ENCODE peak calls at places on chromosomes 3 and 15, in four cellular contexts. One of them, this sample, is unnamed.
A peak's percentile ranks its signal among the peaks of the same experiment; 100 is the strongest.

GRCh38 chr15:50828610-50829206 is 63.2 kb upstream of the SPPL2A start:
- DNase-seq in GM23338: peak; percentile 3
- DNase-seq in transverse colon: peak; percentile 18
- DNase-seq in K562: no peak
- DNase-seq in this sample: no peak

GRCh38 chr3:37181766-37182165 is 7.4 kb upstream of the LRRFIP2 start:
- DNase-seq in GM23338: no peak
- DNase-seq in transverse colon: no peak
- DNase-seq in K562: no peak
- DNase-seq in this sample: no peak

GRCh38 chr15:70523192-70523591 is 240.2 kb downstream of the UACA start:
- DNase-seq in GM23338: no peak
- DNase-seq in transverse colon: no peak
- DNase-seq in K562: no peak
- DNase-seq in this sample: no peak

GRCh38 chr3:69746119-69746518 is 6.9 kb downstream of the MITF start:
- DNase-seq in GM23338: no peak
- DNase-seq in transverse colon: no peak
- DNase-seq in K562: no peak
- DNase-seq in this sample: no peak

GRCh38 chr3:182618981-182619591 is 174.2 kb upstream of the ATP11B start:
- DNase-seq in GM23338: no peak
- DNase-seq in transverse colon: no peak
- DNase-seq in K562: no peak
- DNase-seq in this sample: no peak

GRCh38 chr3:57951106-57951882 is 56.9 kb upstream of the FLNB start:
- DNase-seq in GM23338: no peak
- DNase-seq in transverse colon: peak; percentile 60
- DNase-seq in K562: peak; percentile 32
- DNase-seq in this sample: no peak

GRCh38 chr3:25107918-25108617 is 320.0 kb upstream of the RARB start:
- DNase-seq in GM23338: no peak
- DNase-seq in transverse colon: no peak
- DNase-seq in K562: no peak
- DNase-seq in this sample: no peak

GRCh38 chr3:44870375-44871061 is 3.9 kb upstream of the TGM4 start:
- DNase-seq in GM23338: no peak
- DNase-seq in transverse colon: peak; percentile 60
- DNase-seq in K562: no peak
- DNase-seq in this sample: no peak

GRCh38 chr3:117557469-117557868 is 847.9 kb downstream of the TUSC7 start:
- DNase-seq in GM23338: no peak
- DNase-seq in transverse colon: no peak
- DNase-seq in K562: no peak
- DNase-seq in this sample: no peak

GRCh38 chr3:101567528-101568317 is 6.1 kb downstream of the TRMT10C start:
- DNase-seq in GM23338: no peak
- DNase-seq in transverse colon: no peak
- DNase-seq in K562: peak; percentile 23
- DNase-seq in this sample: no peak

GRCh38 chr15:49831206-49831965 is 210.5 kb downstream of the DTWD1 start:
- DNase-seq in GM23338: no peak
- DNase-seq in transverse colon: no peak
- DNase-seq in K562: no peak
- DNase-seq in this sample: no peak

GRCh38 chr3:114709102-114709501 is 415.3 kb downstream of the TIGIT start:
- DNase-seq in GM23338: no peak
- DNase-seq in transverse colon: no peak
- DNase-seq in K562: no peak
- DNase-seq in this sample: no peak

GRCh38 chr3:57952208-57952631 is 56.0 kb upstream of the FLNB start:
- DNase-seq in GM23338: peak; percentile 81
- DNase-seq in transverse colon: no peak
- DNase-seq in K562: peak; percentile 13
- DNase-seq in this sample: peak; percentile 63

GRCh38 chr3:159829056-159829995 is 159.3 kb upstream of the IL12A start:
- DNase-seq in GM23338: no peak
- DNase-seq in transverse colon: peak; percentile 86
- DNase-seq in K562: no peak
- DNase-seq in this sample: no peak

GRCh38 chr3:130935761-130936160 is 41.9 kb downstream of the ATP2C1 start:
- DNase-seq in GM23338: no peak
- DNase-seq in transverse colon: no peak
- DNase-seq in K562: no peak
- DNase-seq in this sample: no peak

DNA sequence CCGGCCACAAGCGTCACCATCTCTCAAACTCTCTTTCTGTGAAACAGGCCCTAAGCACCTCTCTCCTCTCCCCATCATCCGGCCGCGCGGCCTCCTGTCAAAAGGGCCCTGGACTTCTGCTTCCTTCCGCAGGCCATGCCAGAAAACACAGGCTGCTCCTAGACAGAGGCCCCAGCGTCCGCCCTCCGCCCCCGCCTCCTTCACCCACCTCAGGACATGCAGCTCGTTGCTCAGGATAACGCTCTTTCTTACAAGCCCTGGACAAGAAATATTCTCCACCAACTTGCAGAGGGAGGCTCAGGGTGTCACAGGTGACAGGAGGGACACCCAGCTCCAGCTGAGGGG is 212.0 kb downstream of the XXYLT1 start:
- DNase-seq in GM23338: no peak
- DNase-seq in transverse colon: no peak
- DNase-seq in K562: no peak
- DNase-seq in this sample: no peak
- TF ChIP-seq POLR2AphosphoS5 in GM23338: no peak
- TF ChIP-seq POLR2AphosphoS5 in transverse colon: no peak
- TF ChIP-seq POLR2AphosphoS5 in K562: no peak
- TF ChIP-seq POLR2AphosphoS5 in this sample: no peak

GRCh38 chr3:139537325-139537724 is 2.2 kb downstream of the RBP1 start:
- DNase-seq in GM23338: no peak
- DNase-seq in transverse colon: no peak
- DNase-seq in K562: no peak
- DNase-seq in this sample: no peak
- TF ChIP-seq POLR2AphosphoS5 in GM23338: no peak
- TF ChIP-seq POLR2AphosphoS5 in transverse colon: no peak
- TF ChIP-seq POLR2AphosphoS5 in K562: no peak
- TF ChIP-seq POLR2AphosphoS5 in this sample: no peak

DNA sequence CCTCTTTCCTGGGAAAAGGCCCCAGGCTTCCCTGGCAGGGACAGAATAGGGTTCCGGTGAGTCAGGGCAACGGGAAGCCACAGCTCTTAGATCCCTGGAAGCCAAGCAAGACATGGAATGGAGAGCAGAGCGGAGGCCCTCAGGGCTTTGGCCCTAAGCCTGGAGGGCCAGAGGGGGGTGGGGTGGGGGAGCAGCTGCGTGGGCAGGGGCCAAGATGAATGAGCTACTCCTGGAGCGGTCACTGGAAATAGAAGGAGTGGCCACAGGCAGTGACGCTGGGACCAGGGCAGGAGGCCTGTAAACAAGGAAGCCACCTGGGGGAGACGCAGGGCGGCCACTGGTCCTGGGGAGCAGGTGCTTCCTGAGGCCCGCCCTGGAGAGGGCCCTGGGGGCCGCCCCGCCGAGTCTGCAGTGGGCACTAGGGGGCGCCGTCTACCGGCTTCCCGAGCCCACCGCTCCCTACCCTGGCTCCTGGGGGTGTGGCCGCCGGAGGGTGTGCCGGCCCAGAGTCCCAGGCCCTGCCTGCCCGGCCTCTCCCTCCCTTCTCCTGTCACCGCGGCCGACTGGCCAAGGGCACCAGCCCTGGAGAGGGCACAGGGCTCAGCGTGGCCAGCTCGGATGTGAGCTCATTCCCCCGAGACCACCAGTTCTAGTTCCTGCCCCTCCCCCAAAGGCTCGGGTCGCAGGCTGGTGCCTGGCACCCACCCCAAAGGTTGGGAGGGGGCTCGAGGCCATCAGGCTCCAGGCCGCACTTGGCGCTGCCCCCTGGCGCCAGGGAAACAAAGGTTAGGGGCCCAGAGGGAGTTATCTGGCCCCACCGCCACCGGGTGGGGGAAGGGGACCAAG is 12.1 kb downstream of the VPS18 start:
- DNase-seq in GM23338: peak; percentile 91
- DNase-seq in transverse colon: peak; percentile 96
- DNase-seq in K562: peak; percentile 95
- DNase-seq in this sample: peak; percentile 65
- TF ChIP-seq POLR2AphosphoS5 in GM23338: peak; percentile 52
- TF ChIP-seq POLR2AphosphoS5 in transverse colon: peak; percentile 65
- TF ChIP-seq POLR2AphosphoS5 in K562: no peak
- TF ChIP-seq POLR2AphosphoS5 in this sample: peak; percentile 46

GRCh38 chr15:63057454-63058335 is 15.1 kb downstream of the TPM1 start:
- DNase-seq in GM23338: no peak
- DNase-seq in transverse colon: no peak
- DNase-seq in K562: no peak
- DNase-seq in this sample: no peak

GRCh38 chr15:63059075-63059474 is 16.5 kb downstream of the TPM1 start:
- DNase-seq in GM23338: no peak
- DNase-seq in transverse colon: no peak
- DNase-seq in K562: no peak
- DNase-seq in this sample: no peak

GRCh38 chr15:63060699-63061098 is 18.2 kb downstream of the TPM1 start:
- DNase-seq in GM23338: no peak
- DNase-seq in transverse colon: no peak
- DNase-seq in K562: no peak
- DNase-seq in this sample: no peak

GRCh38 chr15:63061971-63062370 is 19.4 kb downstream of the TPM1 start:
- DNase-seq in GM23338: no peak
- DNase-seq in transverse colon: no peak
- DNase-seq in K562: no peak
- DNase-seq in this sample: no peak

DNA sequence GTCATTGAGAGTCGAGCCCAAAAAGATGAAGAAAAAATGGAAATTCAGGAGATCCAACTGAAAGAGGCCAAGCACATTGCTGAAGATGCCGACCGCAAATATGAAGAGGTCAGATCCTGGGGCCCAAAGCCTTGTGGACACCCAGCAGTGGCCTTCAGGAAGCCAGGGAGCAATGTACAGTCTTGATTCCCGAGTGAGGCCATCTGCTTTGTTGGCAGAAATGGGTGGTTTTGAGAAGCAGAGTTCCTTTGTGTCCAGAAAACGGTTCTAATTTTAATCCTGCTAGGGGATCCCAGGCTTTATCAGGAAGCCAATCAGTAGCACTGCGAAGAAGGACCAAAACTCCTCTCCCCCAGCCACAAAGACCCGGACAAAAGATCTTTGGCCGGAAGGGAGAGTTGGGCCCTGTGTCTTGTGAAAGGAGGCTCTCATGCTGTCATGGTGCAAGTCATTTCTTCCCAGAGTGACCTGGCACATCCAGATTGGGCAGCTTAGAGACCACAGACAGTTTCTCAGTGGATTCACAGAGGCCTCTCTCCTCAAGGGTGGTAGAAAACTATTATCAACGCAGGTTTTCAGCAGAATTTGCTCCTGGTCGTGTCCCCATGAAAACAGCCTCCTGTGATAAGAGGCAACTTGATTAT is 17.1 kb downstream of the TPM1 start:
- DNase-seq in GM23338: no peak
- DNase-seq in transverse colon: no peak
- DNase-seq in K562: no peak
- DNase-seq in this sample: no peak
- TF ChIP-seq POLR2AphosphoS5 in GM23338: no peak
- TF ChIP-seq POLR2AphosphoS5 in transverse colon: no peak
- TF ChIP-seq POLR2AphosphoS5 in K562: no peak
- TF ChIP-seq POLR2AphosphoS5 in this sample: no peak

DNA sequence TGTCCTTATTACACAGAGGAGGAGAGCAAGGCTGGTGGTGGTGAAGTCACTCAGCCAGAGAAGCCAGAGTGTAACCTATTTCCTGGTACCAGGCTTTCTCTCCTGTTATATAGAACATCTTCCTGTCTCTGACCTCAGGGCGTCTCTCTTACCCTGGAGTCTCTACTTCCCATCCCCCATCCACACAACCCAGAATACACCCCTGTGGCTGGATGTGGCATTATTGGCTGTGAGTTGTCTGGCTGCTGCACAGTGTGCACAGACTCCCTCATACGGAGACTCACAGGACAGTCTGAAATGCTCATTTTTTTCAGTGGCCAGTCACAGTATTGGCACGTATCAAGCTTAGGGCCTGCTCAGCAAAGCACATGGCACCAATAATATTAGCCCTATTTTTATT is 8.6 kb downstream of the PODXL2 start:
- DNase-seq in GM23338: no peak
- DNase-seq in transverse colon: no peak
- DNase-seq in K562: peak; percentile 43
- DNase-seq in this sample: no peak
- TF ChIP-seq POLR2AphosphoS5 in GM23338: no peak
- TF ChIP-seq POLR2AphosphoS5 in transverse colon: no peak
- TF ChIP-seq POLR2AphosphoS5 in K562: no peak
- TF ChIP-seq POLR2AphosphoS5 in this sample: no peak

GRCh38 chr3:179322481-179323196 is at the start of gene ZNF639:
- DNase-seq in GM23338: peak; percentile 93
- DNase-seq in transverse colon: peak; percentile 83
- DNase-seq in K562: peak; percentile 98
- DNase-seq in this sample: peak; percentile 77
- TF ChIP-seq POLR2AphosphoS5 in GM23338: peak; percentile 72
- TF ChIP-seq POLR2AphosphoS5 in transverse colon: peak; percentile 70
- TF ChIP-seq POLR2AphosphoS5 in K562: peak; percentile 75
- TF ChIP-seq POLR2AphosphoS5 in this sample: no peak

DNA sequence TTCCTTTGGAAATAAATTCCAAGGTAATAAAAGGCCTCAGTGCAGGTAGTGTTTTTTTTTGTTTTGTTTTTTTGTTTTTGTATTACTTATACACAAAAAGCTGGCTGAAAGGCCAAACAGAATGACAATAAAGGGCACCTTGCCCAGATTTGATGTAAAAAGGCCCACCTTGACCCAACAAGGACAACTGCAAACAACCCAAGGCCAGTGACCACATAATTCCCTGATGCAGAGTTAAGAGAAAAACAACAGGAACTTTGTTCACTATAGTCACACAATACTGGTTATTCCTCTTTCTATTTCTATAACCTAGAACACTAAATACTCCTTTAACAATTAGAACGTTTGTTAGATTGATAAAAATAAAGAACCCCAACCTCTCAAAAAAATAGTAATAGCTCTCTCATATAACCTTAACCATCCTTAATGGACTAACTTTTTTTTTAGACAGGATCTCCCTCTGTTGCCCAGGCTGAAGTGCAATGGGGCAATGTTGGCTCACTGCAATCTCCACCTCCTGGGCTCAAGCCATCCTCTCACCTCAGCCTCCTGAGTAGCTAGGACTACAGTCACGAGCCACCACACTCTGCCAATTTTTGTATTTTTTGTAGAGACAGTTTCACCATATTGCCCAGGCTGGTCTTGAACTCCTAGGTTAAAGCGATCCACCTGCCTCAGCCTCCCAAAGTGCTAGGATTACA is 113.3 kb downstream of the MAGI1 start:
- DNase-seq in GM23338: no peak
- DNase-seq in transverse colon: no peak
- DNase-seq in K562: no peak
- DNase-seq in this sample: no peak
- TF ChIP-seq POLR2AphosphoS5 in GM23338: no peak
- TF ChIP-seq POLR2AphosphoS5 in transverse colon: no peak
- TF ChIP-seq POLR2AphosphoS5 in K562: no peak
- TF ChIP-seq POLR2AphosphoS5 in this sample: no peak

This sample was measured in H1.